ENCODE peak calls at places on chromosome 13, in ten cellular contexts. X is right atrium auricular region, K is A549, T is body of pancreas, W is fibroblast of pulmonary artery, V is HL-60, F is uterus, Q is epithelial cell of proximal tubule, J is kidney epithelial cell, Y is tibial artery. E is an unnamed sample.

GRCh38 chr13:79225487-79226232 is 180.4 kb downstream of the RBM26 start:
- DNase-seq in X (no peak), K (no peak), T (no peak), W (peak; percentile 1), V (no peak), F (no peak), Q (no peak), J (no peak), Y (no peak), E (no peak)

GRCh38 chr13:73940098-73940497 is 194.1 kb downstream of the KLF12 start:
- DNase-seq in X (no peak), K (no peak), T (no peak), W (no peak), V (no peak), F (no peak), Q (no peak), J (no peak), Y (no peak), E (no peak)

GRCh38 chr13:27599845-27600553 is 20.3 kb downstream of the LNX2 start:
- DNase-seq in X (no peak), K (no peak), T (peak; percentile 46), W (peak; percentile 80), V (no peak), F (no peak), Q (no peak), J (peak; percentile 56), Y (no peak), E (no peak)

GRCh38 chr13:37263881-37264280 is 158.4 kb upstream of the CSNK1A1L start:
- DNase-seq in X (no peak), K (no peak), T (no peak), W (no peak), V (no peak), F (no peak), Q (no peak), J (no peak), Y (no peak), E (no peak)

GRCh38 chr13:43805071-43805468 is 18.3 kb upstream of the ENOX1 start:
- DNase-seq in X (no peak), K (peak; percentile 55), T (no peak), W (peak; percentile 73), V (no peak), F (no peak), Q (peak; percentile 85), J (peak; percentile 88), Y (no peak), E (no peak)

GRCh38 chr13:71358218-71358617 is 508.8 kb downstream of the DACH1 start:
- DNase-seq in X (no peak), K (no peak), T (no peak), W (no peak), V (no peak), F (no peak), Q (no peak), J (no peak), Y (no peak), E (no peak)

GRCh38 chr13:44436589-44437337 is 63.1 kb downstream of the SERP2 start:
- DNase-seq in X (peak; percentile 98), K (peak; percentile 72), T (peak; percentile 95), W (peak; percentile 96), V (peak; percentile 44), F (peak; percentile 95), Q (peak; percentile 56), J (peak; percentile 77), Y (peak; percentile 98), E (peak; percentile 85)

GRCh38 chr13:108220042-108220441 is 1.9 kb downstream of the ABHD13 start:
- DNase-seq in X (no peak), K (no peak), T (peak; percentile 61), W (no peak), V (no peak), F (no peak), Q (no peak), J (no peak), Y (no peak), E (no peak)

GRCh38 chr13:96958286-96958891 is 35.9 kb downstream of the OXGR1 start:
- DNase-seq in X (no peak), K (no peak), T (peak; percentile 21), W (peak; percentile 59), V (peak; percentile 7), F (no peak), Q (no peak), J (peak; percentile 9), Y (no peak), E (peak; percentile 15)

GRCh38 chr13:71610876-71611275 is 256.1 kb downstream of the DACH1 start:
- DNase-seq in X (no peak), K (no peak), T (no peak), W (no peak), V (peak; percentile 26), F (no peak), Q (no peak), J (no peak), Y (no peak), E (no peak)

GRCh38 chr13:110045202-110045601 is 258.8 kb upstream of the IRS2 start:
- DNase-seq in X (no peak), K (no peak), T (no peak), W (no peak), V (no peak), F (no peak), Q (no peak), J (no peak), Y (no peak), E (no peak)

GRCh38 chr13:44713793-44714469 is 137.8 kb upstream of the TSC22D1 start:
- DNase-seq in X (peak; percentile 70), K (peak; percentile 50), T (no peak), W (peak; percentile 92), V (no peak), F (no peak), Q (peak; percentile 79), J (peak; percentile 89), Y (no peak), E (peak; percentile 94)

GRCh38 chr13:55576389-55576788 is 1564.3 kb upstream of the PRR20A start:
- DNase-seq in X (no peak), K (no peak), T (no peak), W (no peak), V (no peak), F (no peak), Q (no peak), J (no peak), Y (no peak), E (no peak)

GRCh38 chr13:24670927-24671326 is 9.3 kb upstream of the ATP12A start:
- DNase-seq in X (no peak), K (peak; percentile 62), T (no peak), W (peak; percentile 18), V (no peak), F (no peak), Q (no peak), J (no peak), Y (no peak), E (no peak)
- TF ChIP-seq CTCF in X (no peak), K (no peak), T (no peak), W (peak; percentile 28), V (peak; percentile 7), F (no peak), Q (no peak), J (peak; percentile 42), Y (no peak), E (no peak)

GRCh38 chr13:98755116-98755515 is 2.6 kb upstream of the SLC15A1 start:
- DNase-seq in X (no peak), K (no peak), T (no peak), W (no peak), V (no peak), F (no peak), Q (no peak), J (no peak), Y (no peak), E (no peak)

GRCh38 chr13:98755729-98756128 is 3.3 kb upstream of the SLC15A1 start:
- DNase-seq in X (no peak), K (no peak), T (no peak), W (no peak), V (no peak), F (no peak), Q (no peak), J (no peak), Y (no peak), E (no peak)

GRCh38 chr13:98752111-98752941 is at the start of gene SLC15A1:
- DNase-seq in X (no peak), K (no peak), T (peak; percentile 48), W (no peak), V (no peak), F (no peak), Q (no peak), J (no peak), Y (no peak), E (no peak)

GRCh38 chr13:98751397-98752110 is 918 bp downstream of the SLC15A1 start:
- DNase-seq in X (no peak), K (no peak), T (peak; percentile 60), W (peak; percentile 27), V (no peak), F (no peak), Q (no peak), J (no peak), Y (no peak), E (no peak)

GRCh38 chr13:98752942-98753290 is 444 bp upstream of the SLC15A1 start:
- DNase-seq in X (no peak), K (no peak), T (no peak), W (no peak), V (no peak), F (no peak), Q (no peak), J (no peak), Y (no peak), E (no peak)
- H3K4me3 ChIP-seq in X (peak overlapping the region; percentile 43), K (peak overlapping the region; percentile 41), T (no peak overlapping the region), W (no peak overlapping the region), V (no peak overlapping the region), F (no peak overlapping the region), Q (peak overlapping the region; percentile 52), J (no peak overlapping the region), Y (peak overlapping the region; percentile 41), E (no peak overlapping the region)

GRCh38 chr13:113731192-113732175 is 27.5 kb upstream of the TMEM255B start:
- DNase-seq in X (no peak), K (no peak), T (peak; percentile 10), W (no peak), V (no peak), F (no peak), Q (no peak), J (no peak), Y (no peak), E (no peak)
- TF ChIP-seq CTCF in X (no peak), K (no peak), T (no peak), W (no peak), V (no peak), F (no peak), Q (no peak), J (no peak), Y (no peak), E (no peak)

DNA sequence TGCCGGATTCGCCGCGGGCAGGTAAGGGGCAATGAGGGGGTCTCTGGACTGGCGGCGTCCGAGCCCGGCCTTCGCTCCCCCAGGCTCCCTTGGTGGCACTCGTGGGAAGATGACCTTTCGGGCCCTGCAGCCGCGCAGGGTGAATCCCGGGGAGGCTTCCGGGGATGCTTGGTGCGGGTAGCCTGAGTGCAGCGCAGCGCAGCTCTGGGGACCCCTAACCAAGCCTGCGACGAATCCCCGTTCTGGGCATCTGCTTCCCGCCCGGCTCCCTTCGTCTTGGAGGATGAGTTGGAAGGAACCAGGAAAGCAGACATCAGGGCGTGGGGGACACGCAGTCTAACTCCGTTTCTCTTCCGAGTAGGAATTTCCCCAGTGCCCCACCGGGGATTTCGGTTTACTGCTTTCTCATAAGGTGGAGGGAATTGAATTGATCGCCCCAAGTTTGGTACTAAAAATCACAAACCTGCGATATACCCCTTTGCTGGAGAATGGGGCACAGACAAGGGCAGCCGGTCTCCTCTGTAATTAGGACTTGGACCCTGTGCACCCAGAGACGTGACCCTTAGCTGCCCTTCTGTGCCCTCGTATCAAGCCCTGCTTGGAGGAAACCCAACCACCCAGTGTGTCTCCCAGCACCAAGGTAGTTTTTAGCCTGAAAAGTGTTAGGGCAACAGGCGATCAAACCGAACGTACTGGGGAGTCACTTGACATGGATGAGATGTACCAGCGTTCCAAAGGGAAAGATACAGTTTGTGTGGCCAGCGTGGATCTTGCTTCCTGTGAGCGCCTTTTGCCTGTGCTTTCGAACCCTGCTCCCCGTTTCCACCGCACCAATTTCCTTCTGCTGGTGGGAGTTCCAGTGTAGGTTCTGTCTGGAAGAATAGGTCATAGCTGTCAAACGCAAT is 1.0 kb downstream of the GPC5 start:
- DNase-seq in X (no peak), K (no peak), T (no peak), W (no peak), V (no peak), F (no peak), Q (no peak), J (no peak), Y (peak; percentile 59), E (no peak)
- H3K4me3 ChIP-seq in X (peak overlapping the region; percentile 62), K (peak overlapping the region; percentile 50), T (no peak overlapping the region), W (peak overlapping the region; percentile 45), V (peak overlapping the region; percentile 26), F (no peak overlapping the region), Q (peak overlapping the region; percentile 52), J (peak overlapping the region; percentile 43), Y (peak overlapping the region; percentile 56), E (peak overlapping the region; percentile 34)